ENCODE peak calls at places on chromosomes 16 and 17, in eight cellular contexts. T is tibial artery, G is transverse colon, J is GM06990, C is thoracic aorta, S is AG04450, B is astrocyte of the spinal cord, R is cardiac fibroblast. U is an unnamed sample.

GRCh38 chr17:54899201-54899600 is 1.5 kb upstream of the TOM1L1 start:
- DNase-seq in T (no peak), G (no peak), J (no peak), C (no peak), S (no peak), B (no peak), R (no peak), U (no peak)

GRCh38 chr16:68756250-68757051 is 19.4 kb downstream of the CDH1 start:
- DNase-seq in T (no peak), G (peak), J (peak), C (no peak), S (no peak), B (no peak), R (peak), U (no peak)

GRCh38 chr17:72416054-72416691 is 295.4 kb downstream of the SOX9 start:
- DNase-seq in T (no peak), G (no peak), J (no peak), C (no peak), S (no peak), B (no peak), R (peak), U (no peak)

GRCh38 chr16:66511615-66512500 is 38.1 kb downstream of the TK2 start:
- DNase-seq in T (peak), G (no peak), J (no peak), C (no peak), S (peak), B (peak), R (peak), U (peak)

GRCh38 chr17:40879026-40879425 is 6.0 kb downstream of the KRT20 start:
- DNase-seq in T (no peak), G (no peak), J (no peak), C (no peak), S (no peak), B (no peak), R (no peak), U (no peak)

GRCh38 chr17:27345141-27345904 is 51.4 kb downstream of the WSB1 start:
- DNase-seq in T (no peak), G (no peak), J (no peak), C (no peak), S (no peak), B (peak), R (no peak), U (no peak)

GRCh38 chr16:80437707-80438106 is 103.1 kb upstream of the DYNLRB2 start:
- DNase-seq in T (no peak), G (no peak), J (no peak), C (no peak), S (no peak), B (no peak), R (no peak), U (no peak)

GRCh38 chr17:49959183-49959935 is 9.6 kb upstream of the DLX4 start:
- DNase-seq in T (no peak), G (no peak), J (no peak), C (no peak), S (no peak), B (no peak), R (no peak), U (no peak)

GRCh38 chr17:56785396-56785795 is 48.3 kb downstream of the C17orf67 start:
- DNase-seq in T (no peak), G (no peak), J (no peak), C (no peak), S (no peak), B (peak), R (peak), U (no peak)

GRCh38 chr17:49873466-49873865 is 25.6 kb upstream of the TAC4 start:
- DNase-seq in T (no peak), G (no peak), J (no peak), C (no peak), S (no peak), B (no peak), R (no peak), U (no peak)

GRCh38 chr17:58630883-58631522 is 60.8 kb downstream of the TEX14 start:
- DNase-seq in T (no peak), G (peak), J (peak), C (no peak), S (no peak), B (no peak), R (no peak), U (peak)

GRCh38 chr16:50282010-50282538 is 15.7 kb downstream of the ADCY7 start:
- DNase-seq in T (peak), G (peak), J (peak), C (no peak), S (no peak), B (peak), R (peak), U (peak)

GRCh38 chr17:77203846-77204245 is 63.1 kb downstream of the SEC14L1 start:
- DNase-seq in T (peak), G (no peak), J (no peak), C (no peak), S (no peak), B (no peak), R (no peak), U (no peak)

GRCh38 chr17:76382305-76382802 is 2.1 kb upstream of the SPHK1 start:
- DNase-seq in T (no peak), G (no peak), J (no peak), C (no peak), S (no peak), B (peak), R (peak), U (no peak)

GRCh38 chr17:50534222-50534978 is 1.9 kb downstream of the EPN3 start:
- DNase-seq in T (no peak), G (peak), J (no peak), C (no peak), S (no peak), B (no peak), R (no peak), U (no peak)

GRCh38 chr17:823501-823902 is 41.3 kb downstream of the MRM3 start:
- DNase-seq in T (no peak), G (no peak), J (peak), C (no peak), S (no peak), B (no peak), R (no peak), U (no peak)

GRCh38 chr16:4369006-4369766 is 2.5 kb upstream of the VASN start:
- DNase-seq in T (peak), G (no peak), J (no peak), C (peak), S (no peak), B (no peak), R (peak), U (no peak)

GRCh38 chr17:8209909-8210760 is at the start of gene AURKB:
- DNase-seq in T (peak), G (peak), J (peak), C (peak), S (peak), B (peak), R (peak), U (peak)

GRCh38 chr16:89811321-89811720 is 5.1 kb downstream of the FANCA start:
- DNase-seq in T (no peak), G (no peak), J (no peak), C (no peak), S (no peak), B (no peak), R (no peak), U (no peak)

GRCh38 chr16:29811896-29812665 is at the start of gene PRRT2:
- DNase-seq in T (peak), G (peak), J (peak), C (peak), S (no peak), B (peak), R (peak), U (no peak)

GRCh38 chr16:69315486-69316311 is 4.5 kb downstream of the VPS4A start:
- DNase-seq in T (no peak), G (no peak), J (no peak), C (no peak), S (no peak), B (peak), R (no peak), U (no peak)

GRCh38 chr16:68200120-68200783 is 35.7 kb downstream of the ESRP2 start:
- DNase-seq in T (no peak), G (no peak), J (no peak), C (no peak), S (no peak), B (peak), R (peak), U (peak)

GRCh38 chr16:57371494-57372371 is 557 bp upstream of the CX3CL1 start:
- DNase-seq in T (no peak), G (no peak), J (no peak), C (peak), S (no peak), B (no peak), R (peak), U (no peak)

DNA sequence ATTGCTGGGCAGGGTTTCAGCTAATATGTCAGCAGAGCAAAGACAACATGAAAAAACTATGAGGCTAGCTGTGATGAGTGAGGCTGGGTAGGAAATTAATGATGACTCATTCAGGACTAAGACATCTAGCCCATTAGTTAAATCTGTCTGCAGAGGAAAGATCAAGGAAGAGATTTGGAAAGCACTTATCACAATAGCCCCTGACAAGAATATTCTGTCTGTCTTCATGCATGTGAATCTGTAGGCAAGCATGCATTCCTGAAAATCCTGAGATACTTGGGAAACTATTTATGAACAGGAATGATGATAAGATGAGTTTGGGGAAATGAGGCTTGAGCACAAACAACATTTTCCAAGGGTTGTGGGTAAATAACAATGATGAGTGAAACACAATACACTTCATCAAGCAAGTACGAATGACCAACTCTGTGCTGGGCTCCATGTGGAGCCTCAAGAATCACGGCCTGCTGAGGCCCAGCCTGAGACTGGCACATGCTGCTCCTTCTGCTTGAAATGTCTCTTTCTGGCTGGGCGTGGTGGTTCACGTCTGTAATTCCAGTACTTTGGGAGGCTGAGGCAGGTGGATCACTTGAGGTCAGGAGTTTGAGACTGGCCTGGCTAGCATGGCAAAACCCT is 96.5 kb upstream of the ASIC2 start:
- DNase-seq in T (no peak), G (no peak), J (no peak), C (no peak), S (no peak), B (no peak), R (no peak), U (no peak)
- TF ChIP-seq CTCF in T (no peak), G (no peak), J (no peak), C (no peak), S (no peak), B (no peak), R (no peak), U (no peak)

GRCh38 chr16:630815-631405 is at the start of gene WFIKKN1:
- DNase-seq in T (no peak), G (no peak), J (no peak), C (no peak), S (no peak), B (no peak), R (no peak), U (no peak)
- H3K4me3 ChIP-seq in T (no peak), G (no peak), J (no peak), C (no peak), S (no peak), B (no peak), R (no peak), U (no peak)

GRCh38 chr17:79905832-79906231 is 66.6 kb upstream of the CBX4 start:
- DNase-seq in T (peak), G (no peak), J (no peak), C (no peak), S (no peak), B (no peak), R (peak), U (peak)
- TF ChIP-seq CTCF in T (no peak), G (no peak), J (no peak), C (no peak), S (peak), B (peak), R (peak), U (peak)

GRCh38 chr17:4144411-4144747 is 1.4 kb downstream of the CYB5D2 start:
- DNase-seq in T (no peak), G (no peak), J (no peak), C (no peak), S (no peak), B (no peak), R (no peak), U (no peak)

GRCh38 chr17:4143563-4144410 is 790 bp downstream of the CYB5D2 start:
- DNase-seq in T (peak), G (peak), J (peak), C (peak), S (peak), B (peak), R (peak), U (peak)

GRCh38 chr17:4142107-4142900 is 526 bp downstream of the ZZEF1 start:
- DNase-seq in T (peak), G (peak), J (no peak), C (no peak), S (no peak), B (peak), R (peak), U (peak)

GRCh38 chr17:4136373-4136772 is 6.5 kb downstream of the ZZEF1 start:
- DNase-seq in T (peak), G (peak), J (no peak), C (peak), S (no peak), B (peak), R (peak), U (no peak)

DNA sequence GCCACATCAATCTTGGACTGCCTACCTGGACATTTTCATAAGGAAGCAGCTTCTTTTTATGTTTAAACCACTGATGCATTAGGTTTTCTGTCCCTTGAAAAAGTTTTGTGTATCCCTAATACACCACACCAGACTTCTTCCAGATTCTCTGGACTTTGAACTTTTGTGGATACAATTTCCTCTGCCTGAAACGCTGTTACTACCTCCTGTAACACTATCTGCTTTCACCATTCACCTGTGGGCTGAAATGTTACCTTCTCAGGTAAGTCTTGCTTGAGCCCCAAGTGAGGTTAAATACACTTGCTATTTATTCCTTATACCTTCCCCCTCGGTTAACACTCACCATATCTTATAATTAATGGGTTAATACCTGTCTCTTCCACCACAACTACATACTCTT is 2.7 kb downstream of the ZZEF1 start:
- DNase-seq in T (no peak), G (no peak), J (no peak), C (no peak), S (no peak), B (no peak), R (no peak), U (no peak)
- H3K4me3 ChIP-seq in T (no peak), G (no peak), J (no peak), C (no peak), S (no peak), B (no peak), R (no peak), U (no peak)

DNA sequence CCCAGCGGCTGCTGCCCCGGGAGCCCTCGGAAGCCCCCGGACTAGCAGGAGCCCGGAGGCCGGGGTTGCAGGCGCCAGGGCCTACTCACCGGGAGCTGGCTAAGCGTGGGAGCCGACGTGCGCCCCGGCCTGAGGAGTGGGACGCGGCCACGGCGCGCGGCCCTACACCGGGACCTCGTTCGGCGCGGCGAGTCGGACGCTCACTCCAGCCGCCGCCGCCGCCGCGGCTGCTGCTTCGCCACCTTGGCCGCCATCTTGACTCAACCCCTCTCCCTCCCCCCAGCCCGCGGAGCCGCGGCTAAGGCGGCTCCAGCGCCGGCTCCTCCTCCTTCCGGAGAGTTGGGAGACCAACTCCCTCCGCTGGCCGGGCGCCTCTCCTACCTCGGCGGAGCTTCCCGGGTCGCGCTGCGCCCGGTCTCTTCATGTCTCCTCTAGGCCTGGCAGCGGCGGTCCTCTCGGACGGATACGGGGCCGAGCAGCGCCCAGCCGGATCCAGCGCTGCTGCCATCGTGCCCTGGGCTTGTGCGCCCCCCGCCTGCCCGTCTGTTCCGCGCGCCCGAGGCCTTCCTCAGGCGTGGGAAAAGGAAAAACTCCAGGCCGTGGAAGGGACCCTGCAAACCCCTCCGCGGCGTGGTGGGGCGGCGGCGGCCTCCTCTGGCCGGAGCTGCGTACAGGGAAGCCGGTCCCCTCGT is at the start of gene NCOR1:
- DNase-seq in T (peak), G (peak), J (peak), C (peak), S (peak), B (peak), R (peak), U (peak)
- TF ChIP-seq CTCF in T (peak), G (no peak), J (peak), C (no peak), S (peak), B (peak), R (peak), U (peak)

GRCh38 chr16:11602321-11602720 is 15.6 kb upstream of the LITAF start:
- DNase-seq in T (no peak), G (no peak), J (no peak), C (no peak), S (no peak), B (no peak), R (no peak), U (no peak)

GRCh38 chr16:11604783-11605563 is 18.3 kb upstream of the LITAF start:
- DNase-seq in T (no peak), G (peak), J (no peak), C (peak), S (peak), B (no peak), R (peak), U (no peak)

GRCh38 chr16:11601911-11602310 is 15.2 kb upstream of the LITAF start:
- DNase-seq in T (no peak), G (no peak), J (no peak), C (no peak), S (no peak), B (no peak), R (no peak), U (no peak)

GRCh38 chr16:11603331-11603750 is 16.6 kb upstream of the LITAF start:
- DNase-seq in T (no peak), G (no peak), J (no peak), C (no peak), S (no peak), B (no peak), R (no peak), U (no peak)

GRCh38 chr16:11605564-11605886 is 18.8 kb upstream of the LITAF start:
- DNase-seq in T (no peak), G (no peak), J (no peak), C (no peak), S (no peak), B (no peak), R (no peak), U (no peak)
- H3K4me3 ChIP-seq in T (no peak), G (no peak), J (no peak), C (no peak), S (no peak), B (no peak), R (no peak), U (no peak)

DNA sequence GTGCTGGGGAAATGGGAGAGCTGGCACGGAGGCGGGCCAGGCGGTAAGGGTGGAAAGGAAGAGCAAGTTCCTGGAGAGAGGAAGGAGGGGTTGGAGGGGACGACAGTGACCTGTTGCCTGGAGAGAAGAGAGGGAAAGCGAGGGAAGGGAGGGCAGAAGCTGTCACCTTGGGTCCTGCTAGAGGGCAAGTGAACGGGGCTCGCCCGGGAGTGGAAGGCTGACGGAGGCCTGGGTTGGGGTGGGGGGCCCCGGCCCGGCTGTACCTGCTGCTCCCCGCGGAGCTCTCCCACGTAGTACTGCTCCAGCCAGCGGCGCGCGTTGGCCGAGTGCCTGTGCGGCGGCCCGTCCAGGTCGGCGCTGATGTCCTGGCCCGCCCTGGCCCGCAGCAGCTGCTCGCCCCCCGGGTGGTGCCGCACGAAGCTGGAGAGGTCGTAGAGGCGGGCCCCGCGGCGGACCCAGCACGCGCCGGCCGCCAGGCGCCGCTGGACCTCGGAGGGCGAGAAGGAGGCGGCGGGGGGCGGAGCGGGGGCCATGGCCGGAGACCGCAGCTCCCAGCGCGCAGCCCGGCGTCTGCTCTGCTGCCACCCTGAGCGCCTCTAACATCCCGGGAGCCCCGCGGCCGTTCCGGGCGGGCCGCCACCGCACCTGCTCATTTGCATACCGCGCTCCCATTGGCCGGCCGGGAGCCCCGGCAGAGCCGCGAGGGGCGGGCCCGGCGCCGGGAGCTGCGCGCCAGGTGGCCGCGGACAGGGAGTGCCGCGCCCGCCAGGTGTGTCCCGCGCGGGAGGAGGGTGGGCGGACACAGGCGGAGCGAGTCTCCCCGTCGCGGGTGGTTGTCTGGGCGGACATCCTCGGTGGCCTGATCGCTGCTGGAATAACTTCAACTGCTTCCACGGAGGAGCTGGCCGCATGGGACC is at the start of gene FA2H:
- DNase-seq in T (no peak), G (peak), J (peak), C (no peak), S (no peak), B (peak), R (no peak), U (no peak)
- TF ChIP-seq CTCF in T (no peak), G (peak), J (no peak), C (no peak), S (peak), B (peak), R (no peak), U (no peak)

U was measured in brain microvascular endothelial cell.